ENCODE peak calls at places on chromosomes 2 and 18, in nine cellular contexts. Z is fibroblast of the aortic adventitia; F is CD4-positive, alpha-beta memory T cell; U is fibroblast of mammary gland; Y is Panc1; G is tibial artery; M is brain microvascular endothelial cell; O is IMR-90; A is right atrium auricular region. S is an unnamed sample.

GRCh38 chr2:20091305-20091991 is 40.0 kb upstream of the LAPTM4A start:
- DNase-seq in Z (peak; percentile 98), F (no peak), U (peak; percentile 97), Y (no peak), G (peak; percentile 86), M (peak; percentile 86), O (peak; percentile 97), A (peak; percentile 71), S (peak; percentile 84)

GRCh38 chr2:202583709-202584219 is 51.0 kb upstream of the FAM117B start:
- DNase-seq in Z (no peak), F (no peak), U (no peak), Y (no peak), G (no peak), M (no peak), O (no peak), A (no peak), S (no peak)

GRCh38 chr18:11845653-11846052 is 5.6 kb upstream of the CHMP1B start:
- DNase-seq in Z (no peak), F (no peak), U (no peak), Y (no peak), G (no peak), M (no peak), O (no peak), A (no peak), S (no peak)

GRCh38 chr18:24160086-24160485 is 21.2 kb downstream of the CABYR start:
- DNase-seq in Z (no peak), F (no peak), U (no peak), Y (no peak), G (no peak), M (no peak), O (no peak), A (no peak), S (no peak)

GRCh38 chr2:140392824-140393223 is 1612.6 kb upstream of the NXPH2 start:
- DNase-seq in Z (peak; percentile 7), F (no peak), U (peak; percentile 19), Y (no peak), G (no peak), M (peak; percentile 57), O (no peak), A (no peak), S (no peak)

GRCh38 chr2:221494556-221494955 is 77.5 kb downstream of the EPHA4 start:
- DNase-seq in Z (no peak), F (no peak), U (no peak), Y (no peak), G (no peak), M (no peak), O (no peak), A (no peak), S (peak; percentile 11)

GRCh38 chr2:8487461-8487932 is 194.4 kb upstream of the ID2 start:
- DNase-seq in Z (no peak), F (no peak), U (no peak), Y (no peak), G (no peak), M (no peak), O (no peak), A (no peak), S (peak; percentile 55)

GRCh38 chr2:165018207-165018606 is 62.9 kb upstream of the SLC38A11 start:
- DNase-seq in Z (peak; percentile 7), F (no peak), U (no peak), Y (no peak), G (no peak), M (no peak), O (peak; percentile 1), A (no peak), S (no peak)

GRCh38 chr2:53021285-53021684 is 746.3 kb upstream of the CHAC2 start:
- DNase-seq in Z (peak; percentile 60), F (no peak), U (peak; percentile 58), Y (no peak), G (no peak), M (peak; percentile 30), O (peak; percentile 88), A (no peak), S (no peak)

GRCh38 chr2:119255760-119256573 is 32.3 kb downstream of the STEAP3 start:
- DNase-seq in Z (peak; percentile 95), F (no peak), U (peak; percentile 99), Y (peak; percentile 81), G (no peak), M (peak; percentile 94), O (peak; percentile 98), A (no peak), S (peak; percentile 91)

GRCh38 chr2:217824223-217824622 is 178.6 kb downstream of the TNS1 start:
- DNase-seq in Z (no peak), F (no peak), U (no peak), Y (no peak), G (no peak), M (no peak), O (no peak), A (no peak), S (no peak)

GRCh38 chr2:15159751-15160177 is 401.4 kb downstream of the NBAS start:
- DNase-seq in Z (peak; percentile 70), F (no peak), U (peak; percentile 68), Y (peak; percentile 15), G (no peak), M (peak; percentile 71), O (peak; percentile 66), A (no peak), S (no peak)

GRCh38 chr2:133377021-133377481 is 191.2 kb downstream of the NCKAP5 start:
- DNase-seq in Z (peak; percentile 89), F (no peak), U (no peak), Y (no peak), G (no peak), M (no peak), O (peak; percentile 78), A (no peak), S (no peak)

GRCh38 chr18:69944434-69944833 is 3.2 kb downstream of the CD226 start:
- DNase-seq in Z (no peak), F (peak; percentile 38), U (no peak), Y (no peak), G (no peak), M (no peak), O (no peak), A (no peak), S (no peak)

GRCh38 chr18:7766383-7766782 is 199.3 kb downstream of the PTPRM start:
- DNase-seq in Z (no peak), F (no peak), U (no peak), Y (no peak), G (no peak), M (no peak), O (no peak), A (no peak), S (no peak)

GRCh38 chr2:105375001-105375561 is 23.8 kb downstream of the FHL2 start:
- DNase-seq in Z (peak; percentile 95), F (no peak), U (peak; percentile 93), Y (no peak), G (no peak), M (peak; percentile 79), O (peak; percentile 90), A (no peak), S (no peak)

GRCh38 chr18:45249306-45249705 is 366.0 kb upstream of the SLC14A2 start:
- DNase-seq in Z (peak; percentile 84), F (no peak), U (no peak), Y (no peak), G (no peak), M (no peak), O (peak; percentile 29), A (no peak), S (no peak)

GRCh38 chr2:206276169-206276927 is 1.9 kb downstream of the ZDBF2 start:
- DNase-seq in Z (no peak), F (no peak), U (no peak), Y (no peak), G (no peak), M (no peak), O (no peak), A (no peak), S (no peak)
- H3K4me3 ChIP-seq in Z (peak overlapping the region; percentile 73), F (no peak overlapping the region), U (peak overlapping the region; percentile 60), Y (no peak overlapping the region), G (no peak overlapping the region), M (peak overlapping the region; percentile 67), O (no peak overlapping the region), A (peak overlapping the region; percentile 68), S (peak overlapping the region; percentile 79)

GRCh38 chr2:224580248-224580647 is 4.9 kb downstream of the CUL3 start:
- DNase-seq in Z (no peak), F (no peak), U (no peak), Y (no peak), G (no peak), M (no peak), O (no peak), A (no peak), S (no peak)

GRCh38 chr2:224586127-224586702 is 1.1 kb upstream of the CUL3 start:
- DNase-seq in Z (no peak), F (no peak), U (no peak), Y (no peak), G (no peak), M (no peak), O (no peak), A (no peak), S (no peak)

GRCh38 chr2:224585205-224586088 is at the start of gene CUL3:
- DNase-seq in Z (peak; percentile 97), F (peak; percentile 98), U (peak; percentile 96), Y (peak; percentile 88), G (peak; percentile 98), M (peak; percentile 98), O (peak; percentile 96), A (peak; percentile 99), S (peak; percentile 98)

GRCh38 chr2:224584111-224584764 is 925 bp downstream of the CUL3 start:
- DNase-seq in Z (peak; percentile 41), F (peak; percentile 51), U (peak; percentile 40), Y (no peak), G (peak; percentile 38), M (peak; percentile 30), O (peak; percentile 38), A (no peak), S (peak; percentile 29)

DNA sequence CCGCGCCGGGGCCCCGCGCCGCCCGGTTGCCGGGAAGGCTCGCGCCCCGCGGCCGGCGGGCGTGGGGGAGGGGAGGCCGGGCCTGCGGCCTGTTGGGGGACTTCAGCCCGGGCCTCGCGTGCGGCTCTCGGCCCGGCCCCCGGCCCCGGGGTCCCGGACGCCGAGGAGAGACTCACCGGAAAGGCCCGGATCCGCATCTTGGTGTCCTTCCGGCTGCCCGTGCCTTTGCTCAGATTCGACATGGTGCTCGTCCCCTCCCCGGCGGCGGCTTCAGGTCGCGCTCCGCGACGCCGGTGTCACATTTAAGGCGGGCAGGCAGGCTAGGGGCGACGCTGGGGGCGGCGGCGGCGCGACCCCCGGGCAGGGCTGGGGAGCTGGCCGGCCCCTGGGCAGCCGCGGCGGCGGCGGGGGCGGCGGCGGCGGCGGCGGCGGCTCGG is 377 bp downstream of the CUL3 start:
- DNase-seq in Z (no peak), F (peak; percentile 69), U (no peak), Y (no peak), G (peak; percentile 30), M (peak; percentile 23), O (no peak), A (no peak), S (peak; percentile 49)
- H3K4me3 ChIP-seq in Z (peak overlapping the region; percentile 95), F (no peak overlapping the region), U (peak overlapping the region; percentile 58), Y (peak overlapping the region; percentile 58), G (peak overlapping the region; percentile 86), M (peak overlapping the region; percentile 85), O (peak overlapping the region; percentile 70), A (peak overlapping the region; percentile 97), S (peak overlapping the region; percentile 81)

GRCh38 chr2:64904405-64905329 is 84.5 kb upstream of the SLC1A4 start:
- DNase-seq in Z (no peak), F (no peak), U (no peak), Y (no peak), G (peak; percentile 34), M (no peak), O (no peak), A (no peak), S (no peak)

GRCh38 chr2:64899081-64899865 is 89.9 kb upstream of the SLC1A4 start:
- DNase-seq in Z (no peak), F (no peak), U (no peak), Y (no peak), G (no peak), M (no peak), O (no peak), A (no peak), S (no peak)
- H3K4me3 ChIP-seq in Z (no peak overlapping the region), F (no peak overlapping the region), U (no peak overlapping the region), Y (no peak overlapping the region), G (no peak overlapping the region), M (no peak overlapping the region), O (no peak overlapping the region), A (no peak overlapping the region), S (no peak overlapping the region)

GRCh38 chr18:63477972-63478371 is 1.2 kb downstream of the SERPINB5 start:
- DNase-seq in Z (peak; percentile 1), F (no peak), U (no peak), Y (no peak), G (no peak), M (no peak), O (no peak), A (no peak), S (peak; percentile 32)
- H3K4me3 ChIP-seq in Z (no peak overlapping the region), F (no peak overlapping the region), U (no peak overlapping the region), Y (no peak overlapping the region), G (no peak overlapping the region), M (no peak overlapping the region), O (no peak overlapping the region), A (no peak overlapping the region), S (peak overlapping the region; percentile 57)

S was measured in MG63.